ENCODE peak calls at places on chromosomes 16 and 17, in five cellular contexts. B is activated naive CD4-positive, alpha-beta T cell; R is stimulated activated CD8-positive, alpha-beta memory T cell treated with anti-CD3 and anti-CD28 coated beads, Interleukin-4, amount 100 ng/mL, for 4 hours; Q is stimulated activated CD4-positive, alpha-beta T cell treated with anti-CD3 and anti-CD28 coated beads, Interleukin-1b, Interleukin-23, amount 100 ng/mL, for 48 hours; E is neural crest cell. M is an unnamed sample.

GRCh38 chr17:74981979-74982662 is 5.3 kb upstream of the CDR2L start:
- DNase-seq in B (peak), R (peak), Q (peak), E (peak), M (no peak)

GRCh38 chr16:29983420-29984136 is 9.9 kb downstream of the TAOK2 start:
- DNase-seq in B (no peak), R (no peak), Q (no peak), E (no peak), M (no peak)

GRCh38 chr17:2070241-2071023 is 15.5 kb downstream of the HIC1 start:
- DNase-seq in B (no peak), R (no peak), Q (peak), E (no peak), M (no peak)

GRCh38 chr17:50766222-50767023 is 895 bp downstream of the ANKRD40CL start:
- DNase-seq in B (no peak), R (no peak), Q (no peak), E (no peak), M (no peak)

GRCh38 chr16:85735225-85735722 is 15.6 kb downstream of the C16orf74 start:
- DNase-seq in B (no peak), R (no peak), Q (peak), E (no peak), M (no peak)

GRCh38 chr17:48484850-48485249 is 46.0 kb downstream of the HOXB1 start:
- DNase-seq in B (no peak), R (no peak), Q (no peak), E (no peak), M (no peak)

GRCh38 chr17:32487460-32488176 is 825 bp downstream of the CDK5R1 start:
- DNase-seq in B (no peak), R (no peak), Q (peak), E (no peak), M (no peak)

GRCh38 chr16:85668676-85669424 is 19.9 kb downstream of the GINS2 start:
- DNase-seq in B (no peak), R (no peak), Q (no peak), E (no peak), M (no peak)

GRCh38 chr17:42647778-42648177 is 11.3 kb upstream of the TUBG2 start:
- DNase-seq in B (no peak), R (no peak), Q (no peak), E (no peak), M (no peak)

GRCh38 chr17:46769531-46770438 is 48.7 kb downstream of the WNT3 start:
- DNase-seq in B (no peak), R (no peak), Q (no peak), E (no peak), M (no peak)

GRCh38 chr16:9049241-9049640 is 42.2 kb upstream of the HAPSTR1 start:
- DNase-seq in B (no peak), R (no peak), Q (no peak), E (no peak), M (no peak)

GRCh38 chr16:85350146-85350728 is 238.0 kb upstream of the CIBAR2 start:
- DNase-seq in B (no peak), R (no peak), Q (no peak), E (no peak), M (no peak)

GRCh38 chr16:27430923-27431484 is 29.0 kb downstream of the IL21R start:
- DNase-seq in B (no peak), R (no peak), Q (no peak), E (no peak), M (peak)

GRCh38 chr17:57471941-57472368 is 215.6 kb downstream of the MSI2 start:
- DNase-seq in B (no peak), R (no peak), Q (no peak), E (no peak), M (no peak)

GRCh38 chr17:34249497-34249877 is 5.6 kb upstream of the CCL2 start:
- DNase-seq in B (no peak), R (no peak), Q (no peak), E (no peak), M (no peak)

GRCh38 chr17:43626066-43626465 is 35.7 kb downstream of the MEOX1 start:
- DNase-seq in B (no peak), R (no peak), Q (no peak), E (no peak), M (no peak)

GRCh38 chr17:48048321-48049140 is at the start of gene NFE2L1:
- DNase-seq in B (no peak), R (no peak), Q (peak), E (peak), M (no peak)